ENCODE peak calls at places on chromosomes 11 and 22, in seven cellular contexts. One of them, this sample, is unnamed.

GRCh38 chr22:33529424-33530113 is 390.7 kb downstream of the LARGE1 start:
- DNase-seq in stimulated activated CD4-positive, alpha-beta T cell treated with anti-CD3 and anti-CD28 coated beads, TNF-alpha, amount 100 ng/mL, for 1 hour: no peak
- DNase-seq in SJCRH30: no peak
- DNase-seq in HTR-8/SVneo: no peak
- DNase-seq in AG04449: no peak
- DNase-seq in ecto neural progenitor cell: no peak
- DNase-seq in brain microvascular endothelial cell: peak
- DNase-seq in this sample: no peak

GRCh38 chr11:44112083-44112865 is 16.8 kb downstream of the EXT2 start:
- DNase-seq in stimulated activated CD4-positive, alpha-beta T cell treated with anti-CD3 and anti-CD28 coated beads, TNF-alpha, amount 100 ng/mL, for 1 hour: no peak
- DNase-seq in SJCRH30: peak
- DNase-seq in HTR-8/SVneo: no peak
- DNase-seq in AG04449: peak
- DNase-seq in ecto neural progenitor cell: no peak
- DNase-seq in brain microvascular endothelial cell: peak
- DNase-seq in this sample: peak

GRCh38 chr22:48177591-48177990 is 1415.1 kb downstream of the TBC1D22A start:
- DNase-seq in stimulated activated CD4-positive, alpha-beta T cell treated with anti-CD3 and anti-CD28 coated beads, TNF-alpha, amount 100 ng/mL, for 1 hour: no peak
- DNase-seq in SJCRH30: no peak
- DNase-seq in HTR-8/SVneo: no peak
- DNase-seq in AG04449: no peak
- DNase-seq in ecto neural progenitor cell: no peak
- DNase-seq in brain microvascular endothelial cell: no peak
- DNase-seq in this sample: no peak

GRCh38 chr22:45200862-45201511 is 37.3 kb downstream of the NUP50 start:
- DNase-seq in stimulated activated CD4-positive, alpha-beta T cell treated with anti-CD3 and anti-CD28 coated beads, TNF-alpha, amount 100 ng/mL, for 1 hour: no peak
- DNase-seq in SJCRH30: peak
- DNase-seq in HTR-8/SVneo: no peak
- DNase-seq in AG04449: peak
- DNase-seq in ecto neural progenitor cell: no peak
- DNase-seq in brain microvascular endothelial cell: peak
- DNase-seq in this sample: peak

GRCh38 chr22:49521787-49522224 is 305.9 kb downstream of the BRD1 start:
- DNase-seq in stimulated activated CD4-positive, alpha-beta T cell treated with anti-CD3 and anti-CD28 coated beads, TNF-alpha, amount 100 ng/mL, for 1 hour: no peak
- DNase-seq in SJCRH30: no peak
- DNase-seq in HTR-8/SVneo: no peak
- DNase-seq in AG04449: no peak
- DNase-seq in ecto neural progenitor cell: no peak
- DNase-seq in brain microvascular endothelial cell: no peak
- DNase-seq in this sample: no peak

GRCh38 chr11:111631034-111631665 is 28.9 kb downstream of the SIK2 start:
- DNase-seq in stimulated activated CD4-positive, alpha-beta T cell treated with anti-CD3 and anti-CD28 coated beads, TNF-alpha, amount 100 ng/mL, for 1 hour: no peak
- DNase-seq in SJCRH30: no peak
- DNase-seq in HTR-8/SVneo: no peak
- DNase-seq in AG04449: no peak
- DNase-seq in ecto neural progenitor cell: no peak
- DNase-seq in brain microvascular endothelial cell: no peak
- DNase-seq in this sample: no peak

GRCh38 chr11:102391549-102392237 is 44.7 kb downstream of the BIRC2 start:
- DNase-seq in stimulated activated CD4-positive, alpha-beta T cell treated with anti-CD3 and anti-CD28 coated beads, TNF-alpha, amount 100 ng/mL, for 1 hour: no peak
- DNase-seq in SJCRH30: peak
- DNase-seq in HTR-8/SVneo: no peak
- DNase-seq in AG04449: no peak
- DNase-seq in ecto neural progenitor cell: no peak
- DNase-seq in brain microvascular endothelial cell: no peak
- DNase-seq in this sample: no peak

GRCh38 chr22:30865656-30866055 is 102.9 kb downstream of the MORC2 start:
- DNase-seq in stimulated activated CD4-positive, alpha-beta T cell treated with anti-CD3 and anti-CD28 coated beads, TNF-alpha, amount 100 ng/mL, for 1 hour: no peak
- DNase-seq in SJCRH30: no peak
- DNase-seq in HTR-8/SVneo: no peak
- DNase-seq in AG04449: no peak
- DNase-seq in ecto neural progenitor cell: no peak
- DNase-seq in brain microvascular endothelial cell: no peak
- DNase-seq in this sample: peak

GRCh38 chr11:31160504-31161422 is 208.8 kb downstream of the DCDC1 start:
- DNase-seq in stimulated activated CD4-positive, alpha-beta T cell treated with anti-CD3 and anti-CD28 coated beads, TNF-alpha, amount 100 ng/mL, for 1 hour: no peak
- DNase-seq in SJCRH30: no peak
- DNase-seq in HTR-8/SVneo: no peak
- DNase-seq in AG04449: no peak
- DNase-seq in ecto neural progenitor cell: no peak
- DNase-seq in brain microvascular endothelial cell: no peak
- DNase-seq in this sample: no peak

GRCh38 chr11:19407692-19408091 is 166.9 kb upstream of the E2F8 start:
- DNase-seq in stimulated activated CD4-positive, alpha-beta T cell treated with anti-CD3 and anti-CD28 coated beads, TNF-alpha, amount 100 ng/mL, for 1 hour: no peak
- DNase-seq in SJCRH30: no peak
- DNase-seq in HTR-8/SVneo: no peak
- DNase-seq in AG04449: no peak
- DNase-seq in ecto neural progenitor cell: no peak
- DNase-seq in brain microvascular endothelial cell: no peak
- DNase-seq in this sample: no peak

GRCh38 chr11:108880510-108880909 is 215.6 kb downstream of the DDX10 start:
- DNase-seq in stimulated activated CD4-positive, alpha-beta T cell treated with anti-CD3 and anti-CD28 coated beads, TNF-alpha, amount 100 ng/mL, for 1 hour: no peak
- DNase-seq in SJCRH30: no peak
- DNase-seq in HTR-8/SVneo: no peak
- DNase-seq in AG04449: no peak
- DNase-seq in ecto neural progenitor cell: no peak
- DNase-seq in brain microvascular endothelial cell: no peak
- DNase-seq in this sample: no peak

GRCh38 chr11:8066911-8067455 is 14.0 kb upstream of the TUB start:
- DNase-seq in stimulated activated CD4-positive, alpha-beta T cell treated with anti-CD3 and anti-CD28 coated beads, TNF-alpha, amount 100 ng/mL, for 1 hour: no peak
- DNase-seq in SJCRH30: no peak
- DNase-seq in HTR-8/SVneo: no peak
- DNase-seq in AG04449: no peak
- DNase-seq in ecto neural progenitor cell: no peak
- DNase-seq in brain microvascular endothelial cell: no peak
- DNase-seq in this sample: no peak

GRCh38 chr11:123065634-123066033 is 3.7 kb upstream of the HSPA8 start:
- DNase-seq in stimulated activated CD4-positive, alpha-beta T cell treated with anti-CD3 and anti-CD28 coated beads, TNF-alpha, amount 100 ng/mL, for 1 hour: no peak
- DNase-seq in SJCRH30: no peak
- DNase-seq in HTR-8/SVneo: no peak
- DNase-seq in AG04449: no peak
- DNase-seq in ecto neural progenitor cell: no peak
- DNase-seq in brain microvascular endothelial cell: no peak
- DNase-seq in this sample: no peak

GRCh38 chr11:103499710-103500340 is 390.6 kb downstream of the DYNC2H1 start:
- DNase-seq in stimulated activated CD4-positive, alpha-beta T cell treated with anti-CD3 and anti-CD28 coated beads, TNF-alpha, amount 100 ng/mL, for 1 hour: no peak
- DNase-seq in SJCRH30: no peak
- DNase-seq in HTR-8/SVneo: no peak
- DNase-seq in AG04449: no peak
- DNase-seq in ecto neural progenitor cell: no peak
- DNase-seq in brain microvascular endothelial cell: peak
- DNase-seq in this sample: no peak

GRCh38 chr22:44225812-44226211 is 45.1 kb downstream of the PARVG start:
- DNase-seq in stimulated activated CD4-positive, alpha-beta T cell treated with anti-CD3 and anti-CD28 coated beads, TNF-alpha, amount 100 ng/mL, for 1 hour: no peak
- DNase-seq in SJCRH30: no peak
- DNase-seq in HTR-8/SVneo: no peak
- DNase-seq in AG04449: no peak
- DNase-seq in ecto neural progenitor cell: no peak
- DNase-seq in brain microvascular endothelial cell: no peak
- DNase-seq in this sample: no peak

GRCh38 chr11:77346906-77347603 is 45.6 kb upstream of the GDPD4 start:
- DNase-seq in stimulated activated CD4-positive, alpha-beta T cell treated with anti-CD3 and anti-CD28 coated beads, TNF-alpha, amount 100 ng/mL, for 1 hour: no peak
- DNase-seq in SJCRH30: peak
- DNase-seq in HTR-8/SVneo: peak
- DNase-seq in AG04449: peak
- DNase-seq in ecto neural progenitor cell: no peak
- DNase-seq in brain microvascular endothelial cell: peak
- DNase-seq in this sample: peak

GRCh38 chr22:25777870-25778269 is 35.9 kb downstream of the MYO18B start:
- DNase-seq in stimulated activated CD4-positive, alpha-beta T cell treated with anti-CD3 and anti-CD28 coated beads, TNF-alpha, amount 100 ng/mL, for 1 hour: no peak
- DNase-seq in SJCRH30: peak
- DNase-seq in HTR-8/SVneo: peak
- DNase-seq in AG04449: no peak
- DNase-seq in ecto neural progenitor cell: no peak
- DNase-seq in brain microvascular endothelial cell: peak
- DNase-seq in this sample: peak